ENCODE peak calls at places on chromosomes 1 and 21, in six cellular contexts. One of them, this sample, is unnamed.

GRCh38 chr1:204027446-204027845 is 45.5 kb upstream of the SOX13 start:
- DNase-seq in HCT116: no peak
- DNase-seq in body of pancreas: no peak
- DNase-seq in K562: no peak
- DNase-seq in breast epithelium: no peak
- DNase-seq in Peyer's patch: no peak
- DNase-seq in this sample: no peak

GRCh38 chr1:175225805-175226129 is 33.2 kb upstream of the KIAA0040 start:
- DNase-seq in HCT116: no peak
- DNase-seq in body of pancreas: no peak
- DNase-seq in K562: no peak
- DNase-seq in breast epithelium: no peak
- DNase-seq in Peyer's patch: no peak
- DNase-seq in this sample: no peak

GRCh38 chr1:115671176-115672062 is 29.6 kb downstream of the VANGL1 start:
- DNase-seq in HCT116: peak
- DNase-seq in body of pancreas: no peak
- DNase-seq in K562: peak
- DNase-seq in breast epithelium: no peak
- DNase-seq in Peyer's patch: peak
- DNase-seq in this sample: no peak

GRCh38 chr1:201348211-201348566 is 29.3 kb downstream of the TNNT2 start:
- DNase-seq in HCT116: peak
- DNase-seq in body of pancreas: peak
- DNase-seq in K562: peak
- DNase-seq in breast epithelium: no peak
- DNase-seq in Peyer's patch: peak
- DNase-seq in this sample: no peak

GRCh38 chr1:212498243-212498642 is 65.5 kb downstream of the NENF start:
- DNase-seq in HCT116: no peak
- DNase-seq in body of pancreas: no peak
- DNase-seq in K562: no peak
- DNase-seq in breast epithelium: no peak
- DNase-seq in Peyer's patch: no peak
- DNase-seq in this sample: no peak

GRCh38 chr21:46153259-46154154 is 1.9 kb downstream of the FTCD start:
- DNase-seq in HCT116: no peak
- DNase-seq in body of pancreas: peak
- DNase-seq in K562: peak
- DNase-seq in breast epithelium: no peak
- DNase-seq in Peyer's patch: peak
- DNase-seq in this sample: peak

GRCh38 chr1:87763498-87763897 is 434.8 kb downstream of the LMO4 start:
- DNase-seq in HCT116: no peak
- DNase-seq in body of pancreas: no peak
- DNase-seq in K562: no peak
- DNase-seq in breast epithelium: no peak
- DNase-seq in Peyer's patch: no peak
- DNase-seq in this sample: no peak

GRCh38 chr1:231106347-231106746 is 55.5 kb upstream of the TRIM67 start:
- DNase-seq in HCT116: no peak
- DNase-seq in body of pancreas: no peak
- DNase-seq in K562: no peak
- DNase-seq in breast epithelium: no peak
- DNase-seq in Peyer's patch: no peak
- DNase-seq in this sample: no peak

DNA sequence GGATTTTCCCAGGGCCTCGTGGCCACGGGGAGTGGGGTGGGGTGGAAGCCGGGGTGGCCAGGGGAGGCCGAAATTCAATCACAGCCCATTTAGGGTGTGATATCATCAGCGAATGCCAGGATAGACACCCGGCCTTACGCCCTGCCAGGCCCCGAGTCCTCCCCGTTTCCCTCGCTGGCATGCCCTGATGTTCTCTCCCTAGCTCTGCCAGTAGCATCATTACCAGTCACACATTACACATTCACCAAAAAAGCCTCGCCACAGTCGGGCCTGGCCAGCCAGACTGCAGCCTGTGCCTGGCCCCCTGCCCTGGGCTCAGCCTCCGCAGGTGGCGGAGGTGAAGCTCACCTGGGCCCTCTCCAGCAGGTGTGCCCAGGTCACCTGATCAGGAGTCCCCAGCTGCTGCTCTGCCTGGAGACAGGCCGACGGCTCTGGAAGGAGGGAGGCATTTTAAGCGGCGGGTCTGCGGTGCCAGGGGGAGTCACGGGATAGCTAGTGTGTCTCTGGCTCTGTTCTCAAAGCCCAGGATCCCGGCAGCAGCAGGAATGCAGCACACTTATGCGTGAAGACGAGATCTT is 71.0 kb downstream of the SCCPDH start:
- DNase-seq in HCT116: no peak
- DNase-seq in body of pancreas: no peak
- DNase-seq in K562: no peak
- DNase-seq in breast epithelium: no peak
- DNase-seq in Peyer's patch: no peak
- DNase-seq in this sample: no peak
- H3K27ac ChIP-seq in HCT116: no peak
- H3K27ac ChIP-seq in body of pancreas: no peak
- H3K27ac ChIP-seq in K562: no peak
- H3K27ac ChIP-seq in breast epithelium: no peak
- H3K27ac ChIP-seq in Peyer's patch: no peak
- H3K27ac ChIP-seq in this sample: no peak

DNA sequence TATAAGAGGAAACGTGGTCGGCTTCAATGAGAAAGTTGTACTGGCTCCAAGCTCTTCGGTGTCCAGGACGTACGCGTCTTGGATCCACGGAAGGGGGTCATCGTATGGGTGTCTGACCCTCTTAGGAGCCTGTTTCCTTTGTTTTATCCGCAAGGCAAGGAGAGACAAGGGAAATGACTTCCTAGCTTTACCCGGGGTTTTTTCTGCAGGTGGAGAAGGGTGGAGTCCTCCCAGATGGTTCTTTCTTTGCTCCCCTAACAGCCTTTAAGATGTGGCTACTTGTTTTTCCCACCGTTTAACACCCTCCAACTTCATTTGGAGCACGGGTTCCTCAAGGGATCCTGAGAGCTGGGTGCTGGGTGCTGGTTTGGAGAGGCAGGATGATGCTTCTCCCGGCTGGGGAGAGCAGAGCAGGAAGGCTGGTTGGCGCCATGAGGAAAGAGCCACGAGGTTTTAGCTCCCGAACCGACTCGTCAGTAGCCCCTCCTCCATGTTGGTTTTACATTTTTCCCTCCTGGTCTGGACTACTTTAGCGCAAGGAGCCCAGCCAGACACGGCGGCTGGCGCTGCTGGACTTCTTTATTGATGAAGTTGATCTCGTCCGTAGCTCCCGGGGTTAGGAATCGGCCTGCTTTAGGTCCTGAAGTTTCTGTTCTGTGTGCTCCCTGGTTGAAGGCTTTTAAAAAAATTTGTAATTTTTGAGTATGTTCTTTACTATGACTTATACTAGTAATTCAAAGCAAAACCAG is 1.3 kb downstream of the UCK2 start:
- DNase-seq in HCT116: peak
- DNase-seq in body of pancreas: peak
- DNase-seq in K562: peak
- DNase-seq in breast epithelium: peak
- DNase-seq in Peyer's patch: peak
- DNase-seq in this sample: peak
- TF ChIP-seq POLR2A in HCT116: peak
- TF ChIP-seq POLR2A in body of pancreas: peak
- TF ChIP-seq POLR2A in K562: peak
- TF ChIP-seq POLR2A in breast epithelium: no peak
- TF ChIP-seq POLR2A in Peyer's patch: no peak
- TF ChIP-seq POLR2A in this sample: peak

DNA sequence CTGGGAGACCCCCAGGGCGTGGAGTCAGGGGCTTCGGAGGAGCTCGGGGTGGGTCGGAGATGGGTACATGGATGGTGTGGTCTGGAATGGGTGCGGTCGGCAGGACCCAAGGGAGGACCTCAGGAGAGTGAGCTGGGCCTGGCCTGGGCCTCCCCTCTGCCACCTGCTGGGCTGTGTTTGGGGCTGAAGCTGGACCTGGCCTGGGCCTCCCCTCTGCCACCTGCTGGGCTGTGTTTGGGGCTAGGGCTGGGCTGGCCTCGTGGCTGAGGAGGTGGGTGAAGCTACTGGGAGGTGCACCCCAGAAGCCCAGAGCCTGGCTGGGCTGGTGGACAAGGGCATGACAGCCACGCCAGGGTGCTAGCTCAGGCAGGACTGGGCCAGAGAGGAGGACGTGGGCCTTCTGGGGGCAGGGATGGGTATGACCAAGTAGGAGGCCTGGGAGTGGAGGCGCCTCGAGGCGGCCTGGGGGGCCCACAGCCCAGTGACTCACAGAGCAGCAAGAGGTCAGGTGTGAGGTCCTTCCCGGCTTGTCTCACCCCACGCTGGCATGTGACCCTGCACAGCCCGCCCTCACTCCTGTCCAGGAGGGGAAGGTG is 14.5 kb downstream of the SAMD11 start:
- DNase-seq in HCT116: no peak
- DNase-seq in body of pancreas: peak
- DNase-seq in K562: peak
- DNase-seq in breast epithelium: no peak
- DNase-seq in Peyer's patch: peak
- DNase-seq in this sample: no peak
- TF ChIP-seq CTCF in HCT116: peak
- TF ChIP-seq CTCF in body of pancreas: peak
- TF ChIP-seq CTCF in K562: peak
- TF ChIP-seq CTCF in breast epithelium: peak
- TF ChIP-seq CTCF in Peyer's patch: no peak
- TF ChIP-seq CTCF in this sample: peak

GRCh38 chr1:94602802-94603625 is 61.5 kb upstream of the F3 start:
- DNase-seq in HCT116: no peak
- DNase-seq in body of pancreas: no peak
- DNase-seq in K562: no peak
- DNase-seq in breast epithelium: no peak
- DNase-seq in Peyer's patch: no peak
- DNase-seq in this sample: no peak
- H3K27ac ChIP-seq in HCT116: no peak
- H3K27ac ChIP-seq in body of pancreas: no peak
- H3K27ac ChIP-seq in K562: no peak
- H3K27ac ChIP-seq in breast epithelium: no peak
- H3K27ac ChIP-seq in Peyer's patch: peak
- H3K27ac ChIP-seq in this sample: no peak

GRCh38 chr21:34513109-34513675 is 1.2 kb upstream of the KCNE1 start:
- DNase-seq in HCT116: no peak
- DNase-seq in body of pancreas: no peak
- DNase-seq in K562: no peak
- DNase-seq in breast epithelium: no peak
- DNase-seq in Peyer's patch: no peak
- DNase-seq in this sample: no peak
- TF ChIP-seq POLR2A in HCT116: no peak
- TF ChIP-seq POLR2A in body of pancreas: no peak
- TF ChIP-seq POLR2A in K562: no peak
- TF ChIP-seq POLR2A in breast epithelium: no peak
- TF ChIP-seq POLR2A in Peyer's patch: no peak
- TF ChIP-seq POLR2A in this sample: no peak

GRCh38 chr1:13714851-13715250 is 14.9 kb downstream of the PRDM2 start:
- DNase-seq in HCT116: no peak
- DNase-seq in body of pancreas: no peak
- DNase-seq in K562: no peak
- DNase-seq in breast epithelium: no peak
- DNase-seq in Peyer's patch: no peak
- DNase-seq in this sample: no peak
- TF ChIP-seq CTCF in HCT116: no peak
- TF ChIP-seq CTCF in body of pancreas: no peak
- TF ChIP-seq CTCF in K562: no peak
- TF ChIP-seq CTCF in breast epithelium: no peak
- TF ChIP-seq CTCF in Peyer's patch: no peak
- TF ChIP-seq CTCF in this sample: no peak